ENCODE peak calls at places on chromosomes 16 and 17, in eight cellular contexts. O is NCI-H774; K is stimulated activated CD8-positive, alpha-beta memory T cell treated with anti-CD3 and anti-CD28 coated beads, Interleukin-4, amount 100 ng/mL, for 1 hour; J is amniotic epithelial cell; V is fibroblast of villous mesenchyme; N is MG63; B is stimulated activated CD4-positive, alpha-beta T cell treated with anti-CD3 and anti-CD28 coated beads, Interleukin-1b, Interleukin-23, amount 100 ng/mL, for 1 hour; W is HFFc6. R is an unnamed sample.

GRCh38 chr17:83055911-83056582 is 23.4 kb upstream of the METRNL start:
- DNase-seq in O (no peak), K (no peak), J (peak), V (peak), N (peak), B (no peak), W (peak), R (peak)

GRCh38 chr17:46793541-46793940 is 25.0 kb downstream of the WNT3 start:
- DNase-seq in O (no peak), K (no peak), J (no peak), V (no peak), N (no peak), B (no peak), W (no peak), R (no peak)

GRCh38 chr17:73604476-73604875 is 39.8 kb downstream of the SDK2 start:
- DNase-seq in O (no peak), K (no peak), J (no peak), V (no peak), N (no peak), B (no peak), W (no peak), R (no peak)

GRCh38 chr17:27793168-27793905 is 7.0 kb downstream of the NOS2 start:
- DNase-seq in O (peak), K (no peak), J (no peak), V (no peak), N (peak), B (no peak), W (no peak), R (peak)

GRCh38 chr17:74478369-74479100 is 12.1 kb downstream of the CD300A start:
- DNase-seq in O (no peak), K (no peak), J (no peak), V (no peak), N (no peak), B (no peak), W (no peak), R (no peak)

GRCh38 chr16:85056211-85056748 is 28.7 kb downstream of the KIAA0513 start:
- DNase-seq in O (no peak), K (no peak), J (peak), V (peak), N (no peak), B (no peak), W (no peak), R (no peak)

GRCh38 chr17:75832164-75832651 is 12.0 kb downstream of the UNC13D start:
- DNase-seq in O (no peak), K (no peak), J (peak), V (peak), N (peak), B (no peak), W (peak), R (no peak)

GRCh38 chr16:2147981-2148671 is at the start of gene RAB26:
- DNase-seq in O (peak), K (no peak), J (peak), V (peak), N (peak), B (peak), W (no peak), R (peak)

GRCh38 chr16:87366288-87366687 is 17.3 kb downstream of the FBXO31 start:
- DNase-seq in O (no peak), K (no peak), J (no peak), V (no peak), N (no peak), B (no peak), W (no peak), R (no peak)

GRCh38 chr16:54073356-54073755 is 213.2 kb downstream of the IRX3 start:
- DNase-seq in O (no peak), K (no peak), J (no peak), V (no peak), N (no peak), B (no peak), W (no peak), R (no peak)

GRCh38 chr16:15907863-15908478 is 19.6 kb upstream of the CEP20 start:
- DNase-seq in O (peak), K (no peak), J (peak), V (peak), N (peak), B (no peak), W (no peak), R (no peak)

GRCh38 chr17:1180958-1181768 is 1.4 kb upstream of the ABR start:
- DNase-seq in O (no peak), K (no peak), J (no peak), V (no peak), N (no peak), B (no peak), W (no peak), R (no peak)

GRCh38 chr16:24218299-24218698 is 37.8 kb upstream of the CACNG3 start:
- DNase-seq in O (no peak), K (no peak), J (no peak), V (no peak), N (no peak), B (no peak), W (no peak), R (no peak)

GRCh38 chr17:76820039-76820438 is 48.2 kb upstream of the MGAT5B start:
- DNase-seq in O (no peak), K (no peak), J (no peak), V (no peak), N (no peak), B (no peak), W (no peak), R (no peak)

GRCh38 chr16:75311383-75311938 is 60.0 kb upstream of the BCAR1 start:
- DNase-seq in O (no peak), K (no peak), J (peak), V (no peak), N (no peak), B (no peak), W (peak), R (no peak)

GRCh38 chr16:15963307-15963910 is 14.0 kb downstream of the ABCC1 start:
- DNase-seq in O (no peak), K (no peak), J (no peak), V (no peak), N (peak), B (no peak), W (no peak), R (no peak)

GRCh38 chr17:71163813-71164122 is 957.1 kb upstream of the SOX9 start:
- DNase-seq in O (no peak), K (no peak), J (no peak), V (no peak), N (no peak), B (no peak), W (no peak), R (no peak)

GRCh38 chr17:73533801-73534574 is 110.3 kb downstream of the SDK2 start:
- DNase-seq in O (no peak), K (no peak), J (no peak), V (no peak), N (no peak), B (no peak), W (no peak), R (no peak)

GRCh38 chr17:50844117-50844700 is 8.8 kb downstream of the WFIKKN2 start:
- DNase-seq in O (no peak), K (no peak), J (no peak), V (no peak), N (no peak), B (no peak), W (no peak), R (no peak)

GRCh38 chr16:324451-325334 is 27.8 kb downstream of the AXIN1 start:
- DNase-seq in O (no peak), K (peak), J (peak), V (no peak), N (no peak), B (no peak), W (no peak), R (no peak)

GRCh38 chr16:15765880-15766279 is 90.9 kb downstream of the MYH11 start:
- DNase-seq in O (peak), K (no peak), J (peak), V (peak), N (no peak), B (no peak), W (peak), R (no peak)

GRCh38 chr17:16300554-16300953 is 52.7 kb downstream of the CENPV start:
- DNase-seq in O (no peak), K (no peak), J (no peak), V (no peak), N (no peak), B (no peak), W (no peak), R (no peak)

GRCh38 chr16:13848795-13849194 is 71.2 kb upstream of the ERCC4 start:
- DNase-seq in O (no peak), K (no peak), J (no peak), V (no peak), N (no peak), B (no peak), W (no peak), R (no peak)

GRCh38 chr17:28187931-28188330 is 131.1 kb upstream of the TMEM97 start:
- DNase-seq in O (no peak), K (no peak), J (no peak), V (no peak), N (no peak), B (no peak), W (no peak), R (no peak)

GRCh38 chr17:58452738-58453137 is 35.4 kb upstream of the RNF43 start:
- DNase-seq in O (no peak), K (no peak), J (peak), V (peak), N (peak), B (no peak), W (no peak), R (no peak)

GRCh38 chr17:60525347-60525623 is 757 bp downstream of the APPBP2 start:
- DNase-seq in O (no peak), K (no peak), J (peak), V (peak), N (no peak), B (no peak), W (no peak), R (no peak)

GRCh38 chr17:56786989-56787482 is 46.7 kb downstream of the C17orf67 start:
- DNase-seq in O (no peak), K (no peak), J (peak), V (peak), N (peak), B (no peak), W (peak), R (no peak)

GRCh38 chr17:31513731-31514427 is 122.4 kb downstream of the RAB11FIP4 start:
- DNase-seq in O (no peak), K (no peak), J (no peak), V (no peak), N (no peak), B (no peak), W (no peak), R (no peak)

GRCh38 chr17:19242926-19243325 is 5.8 kb downstream of the EPN2 start:
- DNase-seq in O (no peak), K (no peak), J (no peak), V (no peak), N (no peak), B (no peak), W (no peak), R (no peak)

GRCh38 chr16:49510676-49511305 is 137.2 kb downstream of the C16orf78 start:
- DNase-seq in O (no peak), K (no peak), J (no peak), V (no peak), N (peak), B (no peak), W (no peak), R (no peak)

GRCh38 chr17:82889496-82890338 is 49.9 kb upstream of the ZNF750 start:
- DNase-seq in O (peak), K (no peak), J (no peak), V (no peak), N (no peak), B (no peak), W (no peak), R (no peak)

GRCh38 chr17:29412780-29413565 is 22.8 kb downstream of the TAOK1 start:
- DNase-seq in O (no peak), K (no peak), J (peak), V (peak), N (no peak), B (no peak), W (peak), R (no peak)

GRCh38 chr17:81513669-81514484 is 1.3 kb upstream of the ACTG1 start:
- DNase-seq in O (peak), K (no peak), J (peak), V (peak), N (peak), B (no peak), W (peak), R (peak)

GRCh38 chr17:73203135-73203787 is 10.4 kb downstream of the COG1 start:
- DNase-seq in O (no peak), K (no peak), J (no peak), V (no peak), N (peak), B (no peak), W (no peak), R (no peak)

GRCh38 chr16:57544129-57544653 is 1.7 kb downstream of the ADGRG5 start:
- DNase-seq in O (no peak), K (no peak), J (peak), V (no peak), N (no peak), B (no peak), W (no peak), R (no peak)

GRCh38 chr17:82232876-82233785 is 4.3 kb downstream of the SLC16A3 start:
- DNase-seq in O (no peak), K (no peak), J (no peak), V (no peak), N (no peak), B (no peak), W (no peak), R (no peak)

GRCh38 chr17:2331303-2331702 is 5.0 kb downstream of the TSR1 start:
- DNase-seq in O (no peak), K (no peak), J (no peak), V (no peak), N (no peak), B (no peak), W (no peak), R (no peak)

GRCh38 chr17:1267471-1267947 is 2.7 kb upstream of the BHLHA9 start:
- DNase-seq in O (no peak), K (no peak), J (peak), V (peak), N (no peak), B (no peak), W (no peak), R (no peak)

GRCh38 chr16:79754081-79754872 is 153.7 kb upstream of the MAF start:
- DNase-seq in O (no peak), K (no peak), J (peak), V (no peak), N (no peak), B (no peak), W (no peak), R (no peak)

R was measured in mesothelial cell of epicardium.